ENCODE peak calls at places on chromosomes 4 and X, in ten cellular contexts. One of them, this sample, is unnamed.

GRCh38 chrX:153190384-153190783 is 11.3 kb downstream of the MAGEA1 start:
- DNase-seq in A549: no peak
- DNase-seq in heart left ventricle: no peak
- DNase-seq in suprapubic skin: no peak
- DNase-seq in lower leg skin: no peak
- DNase-seq in H54: no peak
- DNase-seq in IMR-90: no peak
- DNase-seq in ovary: no peak
- DNase-seq in Peyer's patch: no peak
- DNase-seq in sigmoid colon: no peak
- DNase-seq in this sample: no peak

GRCh38 chrX:11666180-11666579 is 460 bp upstream of the ARHGAP6 start:
- DNase-seq in IMR-90: no peak
- DNase-seq in A549: no peak
- DNase-seq in ovary: peak; percentile 17
- DNase-seq in H54: no peak
- DNase-seq in suprapubic skin: no peak
- DNase-seq in sigmoid colon: peak; percentile 66
- DNase-seq in lower leg skin: no peak
- DNase-seq in Peyer's patch: no peak
- DNase-seq in heart left ventricle: no peak
- DNase-seq in this sample: no peak

GRCh38 chr4:45621926-45622325 is 501.9 kb downstream of the GABRG1 start:
- DNase-seq in lower leg skin: no peak
- DNase-seq in sigmoid colon: no peak
- DNase-seq in heart left ventricle: no peak
- DNase-seq in H54: peak; percentile 4
- DNase-seq in ovary: no peak
- DNase-seq in IMR-90: no peak
- DNase-seq in suprapubic skin: no peak
- DNase-seq in Peyer's patch: no peak
- DNase-seq in A549: no peak
- DNase-seq in this sample: no peak

GRCh38 chr4:3291411-3291968 is 1.3 kb upstream of the RGS12 start:
- DNase-seq in Peyer's patch: no peak
- DNase-seq in heart left ventricle: no peak
- DNase-seq in lower leg skin: peak; percentile 49
- DNase-seq in IMR-90: no peak
- DNase-seq in ovary: no peak
- DNase-seq in suprapubic skin: no peak
- DNase-seq in H54: no peak
- DNase-seq in sigmoid colon: no peak
- DNase-seq in A549: no peak
- DNase-seq in this sample: no peak

GRCh38 chrX:40090050-40090804 is 7.5 kb downstream of the BCOR start:
- DNase-seq in lower leg skin: no peak
- DNase-seq in ovary: peak; percentile 61
- DNase-seq in heart left ventricle: peak; percentile 49
- DNase-seq in Peyer's patch: peak; percentile 35
- DNase-seq in H54: no peak
- DNase-seq in sigmoid colon: no peak
- DNase-seq in suprapubic skin: no peak
- DNase-seq in A549: no peak
- DNase-seq in IMR-90: no peak
- DNase-seq in this sample: no peak

GRCh38 chrX:45710081-45710801 is 509.6 kb upstream of the DIPK2B start:
- DNase-seq in ovary: no peak
- DNase-seq in Peyer's patch: no peak
- DNase-seq in heart left ventricle: no peak
- DNase-seq in H54: no peak
- DNase-seq in suprapubic skin: no peak
- DNase-seq in IMR-90: peak; percentile 96
- DNase-seq in A549: peak; percentile 5
- DNase-seq in lower leg skin: no peak
- DNase-seq in sigmoid colon: no peak
- DNase-seq in this sample: peak; percentile 25

GRCh38 chrX:38811515-38812239 is 10.4 kb downstream of the MID1IP1 start:
- DNase-seq in suprapubic skin: no peak
- DNase-seq in IMR-90: no peak
- DNase-seq in A549: no peak
- DNase-seq in Peyer's patch: no peak
- DNase-seq in ovary: no peak
- DNase-seq in H54: no peak
- DNase-seq in heart left ventricle: no peak
- DNase-seq in sigmoid colon: no peak
- DNase-seq in lower leg skin: no peak
- DNase-seq in this sample: no peak

GRCh38 chr4:186201535-186202230 is 10.3 kb downstream of the CYP4V2 start:
- DNase-seq in IMR-90: peak; percentile 40
- DNase-seq in ovary: peak; percentile 37
- DNase-seq in lower leg skin: no peak
- DNase-seq in Peyer's patch: peak; percentile 35
- DNase-seq in A549: peak; percentile 64
- DNase-seq in suprapubic skin: no peak
- DNase-seq in sigmoid colon: no peak
- DNase-seq in H54: no peak
- DNase-seq in heart left ventricle: no peak
- DNase-seq in this sample: peak; percentile 60

GRCh38 chrX:11100281-11101035 is 10.7 kb upstream of the HCCS start:
- DNase-seq in heart left ventricle: no peak
- DNase-seq in ovary: peak; percentile 50
- DNase-seq in IMR-90: peak; percentile 80
- DNase-seq in suprapubic skin: no peak
- DNase-seq in sigmoid colon: peak; percentile 74
- DNase-seq in Peyer's patch: no peak
- DNase-seq in H54: peak; percentile 0
- DNase-seq in A549: peak; percentile 36
- DNase-seq in lower leg skin: no peak
- DNase-seq in this sample: peak; percentile 6

GRCh38 chrX:65574356-65574755 is 39.8 kb upstream of the LAS1L start:
- DNase-seq in A549: no peak
- DNase-seq in IMR-90: no peak
- DNase-seq in ovary: no peak
- DNase-seq in lower leg skin: no peak
- DNase-seq in sigmoid colon: no peak
- DNase-seq in heart left ventricle: no peak
- DNase-seq in H54: no peak
- DNase-seq in Peyer's patch: no peak
- DNase-seq in suprapubic skin: no peak
- DNase-seq in this sample: peak; percentile 14

GRCh38 chr4:138448169-138448568 is 206.0 kb upstream of the SLC7A11 start:
- DNase-seq in sigmoid colon: no peak
- DNase-seq in IMR-90: no peak
- DNase-seq in H54: no peak
- DNase-seq in A549: no peak
- DNase-seq in ovary: no peak
- DNase-seq in heart left ventricle: no peak
- DNase-seq in lower leg skin: no peak
- DNase-seq in Peyer's patch: no peak
- DNase-seq in suprapubic skin: no peak
- DNase-seq in this sample: no peak

GRCh38 chr4:56197387-56197786 is 189.9 kb downstream of the AASDH start:
- DNase-seq in suprapubic skin: no peak
- DNase-seq in sigmoid colon: no peak
- DNase-seq in lower leg skin: no peak
- DNase-seq in IMR-90: no peak
- DNase-seq in ovary: no peak
- DNase-seq in Peyer's patch: no peak
- DNase-seq in H54: peak; percentile 6
- DNase-seq in A549: no peak
- DNase-seq in heart left ventricle: no peak
- DNase-seq in this sample: peak; percentile 30

GRCh38 chrX:133726211-133726630 is 259.2 kb downstream of the GPC3 start:
- DNase-seq in heart left ventricle: no peak
- DNase-seq in lower leg skin: no peak
- DNase-seq in ovary: no peak
- DNase-seq in IMR-90: peak; percentile 73
- DNase-seq in sigmoid colon: no peak
- DNase-seq in Peyer's patch: no peak
- DNase-seq in H54: no peak
- DNase-seq in suprapubic skin: no peak
- DNase-seq in A549: peak; percentile 18
- DNase-seq in this sample: no peak

GRCh38 chr4:58209576-58209975 is 1099.4 kb upstream of the IGFBP7 start:
- DNase-seq in IMR-90: no peak
- DNase-seq in heart left ventricle: no peak
- DNase-seq in sigmoid colon: no peak
- DNase-seq in lower leg skin: no peak
- DNase-seq in A549: no peak
- DNase-seq in suprapubic skin: no peak
- DNase-seq in H54: no peak
- DNase-seq in Peyer's patch: no peak
- DNase-seq in ovary: no peak
- DNase-seq in this sample: no peak

GRCh38 chrX:154396948-154397887 is 959 bp upstream of the RPL10 start:
- DNase-seq in Peyer's patch: peak; percentile 62
- DNase-seq in heart left ventricle: peak; percentile 86
- DNase-seq in suprapubic skin: peak; percentile 87
- DNase-seq in lower leg skin: peak; percentile 49
- DNase-seq in IMR-90: peak; percentile 46
- DNase-seq in ovary: peak; percentile 80
- DNase-seq in sigmoid colon: peak; percentile 90
- DNase-seq in A549: peak; percentile 61
- DNase-seq in H54: no peak
- DNase-seq in this sample: peak; percentile 81
- TF ChIP-seq POLR2A in Peyer's patch: peak; percentile 36
- TF ChIP-seq POLR2A in heart left ventricle: no peak
- TF ChIP-seq POLR2A in suprapubic skin: no peak
- TF ChIP-seq POLR2A in lower leg skin: no peak
- TF ChIP-seq POLR2A in IMR-90: no peak
- TF ChIP-seq POLR2A in ovary: peak; percentile 53
- TF ChIP-seq POLR2A in sigmoid colon: no peak
- TF ChIP-seq POLR2A in A549: peak; percentile 49
- TF ChIP-seq POLR2A in H54: no peak
- TF ChIP-seq POLR2A in this sample: peak; percentile 31

GRCh38 chrX:18887177-18887820 is 96.6 kb downstream of the PHKA2 start:
- DNase-seq in H54: no peak
- DNase-seq in sigmoid colon: peak; percentile 64
- DNase-seq in suprapubic skin: no peak
- DNase-seq in heart left ventricle: peak; percentile 80
- DNase-seq in ovary: no peak
- DNase-seq in lower leg skin: peak; percentile 43
- DNase-seq in Peyer's patch: no peak
- DNase-seq in A549: no peak
- DNase-seq in IMR-90: no peak
- DNase-seq in this sample: no peak

GRCh38 chrX:18887821-18888205 is 96.1 kb downstream of the PHKA2 start:
- DNase-seq in heart left ventricle: no peak
- DNase-seq in sigmoid colon: no peak
- DNase-seq in lower leg skin: no peak
- DNase-seq in Peyer's patch: no peak
- DNase-seq in IMR-90: no peak
- DNase-seq in H54: no peak
- DNase-seq in A549: no peak
- DNase-seq in ovary: no peak
- DNase-seq in suprapubic skin: no peak
- DNase-seq in this sample: peak; percentile 4

GRCh38 chrX:18889982-18890381 is 93.9 kb downstream of the PHKA2 start:
- DNase-seq in Peyer's patch: no peak
- DNase-seq in IMR-90: no peak
- DNase-seq in lower leg skin: no peak
- DNase-seq in A549: no peak
- DNase-seq in sigmoid colon: no peak
- DNase-seq in suprapubic skin: no peak
- DNase-seq in heart left ventricle: no peak
- DNase-seq in ovary: no peak
- DNase-seq in H54: no peak
- DNase-seq in this sample: no peak

GRCh38 chrX:18889346-18889745 is 94.6 kb downstream of the PHKA2 start:
- DNase-seq in A549: no peak
- DNase-seq in suprapubic skin: no peak
- DNase-seq in heart left ventricle: no peak
- DNase-seq in ovary: no peak
- DNase-seq in H54: no peak
- DNase-seq in Peyer's patch: no peak
- DNase-seq in sigmoid colon: no peak
- DNase-seq in IMR-90: no peak
- DNase-seq in lower leg skin: no peak
- DNase-seq in this sample: no peak

DNA sequence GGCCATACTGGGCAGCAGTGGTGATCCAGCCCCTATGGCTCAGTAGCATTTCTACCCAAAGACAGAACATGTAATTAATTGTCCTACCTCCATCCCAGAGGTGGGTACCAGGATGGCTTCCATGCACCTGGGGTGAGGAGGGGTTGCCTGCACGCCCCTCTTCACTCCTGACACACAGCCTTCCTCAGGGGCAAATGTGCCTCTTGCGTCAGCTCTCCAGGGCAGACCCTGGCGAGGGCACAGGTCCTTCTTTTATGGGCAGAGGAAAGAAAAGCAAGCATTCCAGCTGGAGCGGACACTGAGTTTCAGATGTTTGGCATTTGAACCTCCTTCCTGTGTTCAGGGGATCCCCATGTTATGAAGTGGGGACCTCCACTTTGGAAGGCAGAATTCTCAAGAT is 95.6 kb downstream of the PHKA2 start:
- DNase-seq in H54: no peak
- DNase-seq in IMR-90: no peak
- DNase-seq in A549: no peak
- DNase-seq in lower leg skin: no peak
- DNase-seq in suprapubic skin: no peak
- DNase-seq in ovary: no peak
- DNase-seq in heart left ventricle: no peak
- DNase-seq in Peyer's patch: no peak
- DNase-seq in sigmoid colon: peak; percentile 46
- DNase-seq in this sample: no peak
- TF ChIP-seq POLR2A in H54: no peak
- TF ChIP-seq POLR2A in IMR-90: no peak
- TF ChIP-seq POLR2A in A549: no peak
- TF ChIP-seq POLR2A in lower leg skin: no peak
- TF ChIP-seq POLR2A in suprapubic skin: no peak
- TF ChIP-seq POLR2A in ovary: no peak
- TF ChIP-seq POLR2A in heart left ventricle: no peak
- TF ChIP-seq POLR2A in Peyer's patch: no peak
- TF ChIP-seq POLR2A in sigmoid colon: no peak
- TF ChIP-seq POLR2A in this sample: no peak

GRCh38 chr4:76666940-76667532 is 230.9 kb downstream of the SOWAHB start:
- DNase-seq in Peyer's patch: no peak
- DNase-seq in IMR-90: no peak
- DNase-seq in H54: no peak
- DNase-seq in heart left ventricle: no peak
- DNase-seq in lower leg skin: no peak
- DNase-seq in A549: no peak
- DNase-seq in sigmoid colon: no peak
- DNase-seq in ovary: no peak
- DNase-seq in suprapubic skin: no peak
- DNase-seq in this sample: no peak
- TF ChIP-seq POLR2A in Peyer's patch: peak; percentile 31
- TF ChIP-seq POLR2A in IMR-90: no peak
- TF ChIP-seq POLR2A in H54: no peak
- TF ChIP-seq POLR2A in heart left ventricle: no peak
- TF ChIP-seq POLR2A in lower leg skin: no peak
- TF ChIP-seq POLR2A in A549: no peak
- TF ChIP-seq POLR2A in sigmoid colon: no peak
- TF ChIP-seq POLR2A in ovary: no peak
- TF ChIP-seq POLR2A in suprapubic skin: no peak
- TF ChIP-seq POLR2A in this sample: no peak

DNA sequence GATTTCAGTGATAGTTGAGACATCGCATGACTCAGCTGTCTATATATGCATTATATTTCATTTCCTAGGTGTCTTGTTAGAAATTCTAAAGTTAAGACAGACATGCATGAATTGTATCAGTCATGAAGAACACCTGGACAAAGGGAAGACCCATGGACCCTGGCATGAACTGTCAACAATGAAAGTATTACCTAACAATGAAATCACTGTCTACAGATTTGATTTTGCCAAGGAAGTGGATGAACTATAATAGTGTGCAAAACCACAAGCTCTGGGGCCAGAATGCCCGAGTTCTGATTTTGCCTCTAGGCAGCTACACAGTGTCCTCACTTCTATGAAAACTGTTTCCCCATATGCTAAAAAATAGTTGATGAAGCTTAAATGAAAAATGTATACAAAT is 386.1 kb downstream of the NLGN4X start:
- DNase-seq in lower leg skin: no peak
- DNase-seq in heart left ventricle: no peak
- DNase-seq in Peyer's patch: no peak
- DNase-seq in IMR-90: no peak
- DNase-seq in A549: no peak
- DNase-seq in sigmoid colon: no peak
- DNase-seq in H54: no peak
- DNase-seq in ovary: no peak
- DNase-seq in suprapubic skin: no peak
- DNase-seq in this sample: no peak
- TF ChIP-seq POLR2A in lower leg skin: no peak
- TF ChIP-seq POLR2A in heart left ventricle: no peak
- TF ChIP-seq POLR2A in Peyer's patch: no peak
- TF ChIP-seq POLR2A in IMR-90: no peak
- TF ChIP-seq POLR2A in A549: no peak
- TF ChIP-seq POLR2A in sigmoid colon: no peak
- TF ChIP-seq POLR2A in H54: no peak
- TF ChIP-seq POLR2A in ovary: no peak
- TF ChIP-seq POLR2A in suprapubic skin: no peak
- TF ChIP-seq POLR2A in this sample: no peak

This sample was measured in NB4.